ENCODE peak calls at places on chromosomes 7 and 10, in five cellular contexts. One of them, this sample, is unnamed.

GRCh38 chr10:94546616-94547175 is 1.1 kb downstream of the HELLS start:
- DNase-seq in K562: no peak
- DNase-seq in SK-N-SH: peak
- DNase-seq in HCT116: no peak
- DNase-seq in GM12878: peak
- DNase-seq in this sample: no peak

GRCh38 chr10:128147669-128148068 is 21.4 kb upstream of the MKI67 start:
- DNase-seq in HCT116: no peak
- DNase-seq in K562: no peak
- DNase-seq in GM12878: no peak
- DNase-seq in SK-N-SH: no peak
- DNase-seq in this sample: peak

GRCh38 chr7:35485436-35485835 is 209.5 kb downstream of the HERPUD2 start:
- DNase-seq in K562: no peak
- DNase-seq in GM12878: no peak
- DNase-seq in HCT116: no peak
- DNase-seq in SK-N-SH: no peak
- DNase-seq in this sample: no peak

GRCh38 chr7:117480978-117481377 is 1.2 kb downstream of the CFTR start:
- DNase-seq in HCT116: no peak
- DNase-seq in K562: no peak
- DNase-seq in SK-N-SH: no peak
- DNase-seq in GM12878: no peak
- DNase-seq in this sample: no peak

GRCh38 chr10:97520978-97521761 is 22.4 kb downstream of the UBTD1 start:
- DNase-seq in HCT116: no peak
- DNase-seq in GM12878: no peak
- DNase-seq in SK-N-SH: no peak
- DNase-seq in K562: no peak
- DNase-seq in this sample: no peak

GRCh38 chr10:13734151-13734550 is 147.4 kb downstream of the PRPF18 start:
- DNase-seq in SK-N-SH: no peak
- DNase-seq in K562: no peak
- DNase-seq in GM12878: no peak
- DNase-seq in HCT116: no peak
- DNase-seq in this sample: no peak

GRCh38 chr7:100974021-100974420 is 4.7 kb downstream of the MUC12 start:
- DNase-seq in K562: no peak
- DNase-seq in HCT116: no peak
- DNase-seq in GM12878: no peak
- DNase-seq in SK-N-SH: no peak
- DNase-seq in this sample: no peak

GRCh38 chr10:86967481-86967941 is 771 bp upstream of the ADIRF start:
- DNase-seq in GM12878: no peak
- DNase-seq in K562: no peak
- DNase-seq in HCT116: no peak
- DNase-seq in SK-N-SH: no peak
- DNase-seq in this sample: no peak

GRCh38 chr10:87053121-87053520 is 33.0 kb downstream of the FAM25A start:
- DNase-seq in GM12878: no peak
- DNase-seq in HCT116: no peak
- DNase-seq in K562: no peak
- DNase-seq in SK-N-SH: peak
- DNase-seq in this sample: no peak

GRCh38 chr10:43259248-43259980 is 7.5 kb downstream of the RASGEF1A start:
- DNase-seq in HCT116: no peak
- DNase-seq in K562: no peak
- DNase-seq in SK-N-SH: peak
- DNase-seq in GM12878: no peak
- DNase-seq in this sample: no peak

GRCh38 chr10:68516766-68517165 is 10.6 kb downstream of the SLC25A16 start:
- DNase-seq in SK-N-SH: peak
- DNase-seq in GM12878: no peak
- DNase-seq in K562: no peak
- DNase-seq in HCT116: no peak
- DNase-seq in this sample: no peak

GRCh38 chr7:117623606-117624005 is 143.8 kb downstream of the CFTR start:
- DNase-seq in SK-N-SH: no peak
- DNase-seq in HCT116: no peak
- DNase-seq in GM12878: no peak
- DNase-seq in K562: no peak
- DNase-seq in this sample: no peak

GRCh38 chr10:34906021-34906965 is 91.2 kb upstream of the PARD3 start:
- DNase-seq in GM12878: no peak
- DNase-seq in K562: no peak
- DNase-seq in HCT116: no peak
- DNase-seq in SK-N-SH: peak
- DNase-seq in this sample: no peak

GRCh38 chr7:94540428-94540827 is 30.8 kb downstream of the CASD1 start:
- DNase-seq in GM12878: no peak
- DNase-seq in HCT116: no peak
- DNase-seq in K562: no peak
- DNase-seq in SK-N-SH: no peak
- DNase-seq in this sample: no peak

GRCh38 chr10:101066146-101066889 is 4.5 kb downstream of the KAZALD1 start:
- DNase-seq in HCT116: peak
- DNase-seq in SK-N-SH: peak
- DNase-seq in GM12878: no peak
- DNase-seq in K562: peak
- DNase-seq in this sample: no peak

GRCh38 chr7:31051598-31052503 is at the start of gene ADCYAP1R1:
- DNase-seq in K562: no peak
- DNase-seq in GM12878: no peak
- DNase-seq in SK-N-SH: peak
- DNase-seq in HCT116: no peak
- DNase-seq in this sample: no peak

GRCh38 chr7:143369678-143370651 is 7.5 kb upstream of the FAM131B start:
- DNase-seq in SK-N-SH: no peak
- DNase-seq in K562: no peak
- DNase-seq in HCT116: no peak
- DNase-seq in GM12878: no peak
- DNase-seq in this sample: no peak

GRCh38 chr7:32299133-32299702 is 191.0 kb downstream of the LSM5 start:
- DNase-seq in GM12878: no peak
- DNase-seq in K562: no peak
- DNase-seq in HCT116: no peak
- DNase-seq in SK-N-SH: no peak
- DNase-seq in this sample: no peak

GRCh38 chr10:113142601-113143000 is 192.6 kb downstream of the TCF7L2 start:
- DNase-seq in GM12878: no peak
- DNase-seq in K562: no peak
- DNase-seq in HCT116: no peak
- DNase-seq in SK-N-SH: no peak
- DNase-seq in this sample: no peak

GRCh38 chr7:34354906-34355305 is 303.1 kb upstream of the NPSR1 start:
- DNase-seq in GM12878: no peak
- DNase-seq in HCT116: no peak
- DNase-seq in K562: no peak
- DNase-seq in SK-N-SH: no peak
- DNase-seq in this sample: no peak

GRCh38 chr7:55053651-55054226 is 34.9 kb downstream of the EGFR start:
- DNase-seq in K562: no peak
- DNase-seq in HCT116: no peak
- DNase-seq in GM12878: no peak
- DNase-seq in SK-N-SH: no peak
- DNase-seq in this sample: no peak

GRCh38 chr7:101696-102376 is 90.5 kb upstream of the FAM20C start:
- DNase-seq in K562: no peak
- DNase-seq in HCT116: no peak
- DNase-seq in GM12878: no peak
- DNase-seq in SK-N-SH: no peak
- DNase-seq in this sample: no peak

GRCh38 chr10:1203704-1204103 is 147.5 kb downstream of the WDR37 start:
- DNase-seq in GM12878: no peak
- DNase-seq in HCT116: no peak
- DNase-seq in SK-N-SH: no peak
- DNase-seq in K562: no peak
- DNase-seq in this sample: no peak

GRCh38 chr10:1205450-1206030 is 149.4 kb downstream of the WDR37 start:
- DNase-seq in SK-N-SH: no peak
- DNase-seq in K562: no peak
- DNase-seq in GM12878: no peak
- DNase-seq in HCT116: no peak
- DNase-seq in this sample: no peak

GRCh38 chr10:1203216-1203615 is 147.0 kb downstream of the WDR37 start:
- DNase-seq in SK-N-SH: no peak
- DNase-seq in K562: no peak
- DNase-seq in GM12878: no peak
- DNase-seq in HCT116: no peak
- DNase-seq in this sample: no peak

GRCh38 chr10:1206101-1206500 is 149.9 kb downstream of the WDR37 start:
- DNase-seq in GM12878: no peak
- DNase-seq in HCT116: no peak
- DNase-seq in K562: no peak
- DNase-seq in SK-N-SH: no peak
- DNase-seq in this sample: no peak

DNA sequence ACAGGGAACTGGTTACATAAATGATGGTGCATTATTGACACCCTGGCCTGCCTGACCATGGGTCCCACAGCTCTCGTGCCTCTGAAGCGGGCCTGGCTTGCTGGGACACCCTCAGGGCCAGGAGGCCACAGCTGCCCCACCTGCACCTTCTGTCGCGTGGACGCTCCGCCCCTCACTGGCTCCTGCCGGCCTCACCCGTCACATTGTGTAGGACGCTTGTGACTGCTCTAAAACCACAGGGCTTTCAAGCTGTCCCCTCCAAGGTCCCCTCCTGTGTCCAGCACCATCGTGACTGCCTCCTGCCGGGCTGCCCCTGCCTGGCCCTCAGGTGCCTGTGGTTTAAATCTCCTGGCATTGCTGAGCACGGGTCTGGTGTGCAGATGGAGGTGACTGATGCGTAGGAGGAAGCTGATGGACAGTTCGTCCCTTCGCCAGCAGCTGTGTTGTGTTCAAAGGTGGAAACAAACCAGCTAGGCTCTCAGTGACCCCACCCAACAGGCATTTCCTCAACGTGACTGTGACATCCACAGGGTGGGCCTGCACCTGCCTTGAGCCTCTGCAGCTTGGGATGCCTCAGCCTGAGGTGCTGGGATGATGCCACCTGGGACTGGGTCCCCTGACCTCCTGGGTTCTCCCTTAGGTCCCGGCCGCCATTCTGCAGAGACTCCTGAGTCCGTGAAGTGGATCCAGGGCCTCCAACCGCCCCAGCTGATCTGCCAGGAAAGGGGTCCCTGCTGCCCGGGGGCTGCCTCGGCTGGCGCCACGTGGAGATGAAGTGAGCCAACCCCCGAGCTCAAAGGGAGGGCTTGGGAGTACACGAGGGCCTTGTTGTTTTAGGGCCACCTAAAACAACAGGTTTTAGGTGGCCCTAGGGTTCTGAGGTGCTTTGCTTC is 148.5 kb downstream of the WDR37 start:
- DNase-seq in HCT116: no peak
- DNase-seq in GM12878: no peak
- DNase-seq in K562: no peak
- DNase-seq in SK-N-SH: no peak
- DNase-seq in this sample: no peak
- H3K9ac ChIP-seq in HCT116: no peak
- H3K9ac ChIP-seq in GM12878: no peak
- H3K9ac ChIP-seq in K562: no peak
- H3K9ac ChIP-seq in SK-N-SH: no peak
- H3K9ac ChIP-seq in this sample: no peak

DNA sequence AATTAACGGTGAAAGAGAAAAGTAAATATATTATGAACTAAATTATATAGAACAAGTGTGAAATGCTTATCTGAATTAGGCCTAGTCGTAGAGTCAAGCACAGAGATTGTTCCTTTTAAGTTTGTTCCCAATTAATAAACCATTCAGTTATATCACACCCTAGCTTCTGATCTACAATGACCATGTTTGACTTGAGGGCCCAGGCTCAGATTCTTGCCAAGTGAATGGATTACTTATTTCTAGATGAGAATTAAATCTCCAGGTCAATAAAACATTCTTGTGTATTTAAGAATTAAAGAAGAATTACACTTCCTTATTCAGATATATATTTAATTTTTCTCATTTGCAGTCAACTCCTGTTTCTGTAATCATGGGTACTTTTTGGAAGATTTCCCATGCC is 37.4 kb upstream of the ARL4A start:
- DNase-seq in GM12878: no peak
- DNase-seq in HCT116: no peak
- DNase-seq in K562: no peak
- DNase-seq in SK-N-SH: no peak
- DNase-seq in this sample: no peak
- TF ChIP-seq POLR2AphosphoS5 in GM12878: no peak
- TF ChIP-seq POLR2AphosphoS5 in HCT116: no peak
- TF ChIP-seq POLR2AphosphoS5 in K562: no peak
- TF ChIP-seq POLR2AphosphoS5 in SK-N-SH: no peak
- TF ChIP-seq POLR2AphosphoS5 in this sample: no peak

DNA sequence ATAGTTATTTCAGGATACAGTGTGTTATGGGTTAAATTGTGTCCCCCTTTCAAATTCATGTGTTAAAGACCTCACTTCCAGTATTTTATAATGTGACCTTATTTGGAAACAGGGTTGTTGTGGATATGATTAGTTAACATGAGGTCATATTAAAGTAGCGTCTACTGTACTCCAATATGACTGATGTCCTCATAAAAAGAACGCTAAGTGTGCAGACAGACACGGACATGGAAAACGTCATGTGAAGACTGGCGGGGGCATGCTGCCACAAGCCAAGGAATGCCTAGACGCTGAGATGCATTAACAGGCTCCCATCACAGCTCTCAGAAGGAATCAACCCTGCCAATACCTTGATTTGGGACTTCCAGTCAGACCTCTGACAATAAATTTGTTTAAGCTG is 1.5 kb upstream of the WDR37 start:
- DNase-seq in K562: no peak
- DNase-seq in HCT116: no peak
- DNase-seq in SK-N-SH: no peak
- DNase-seq in GM12878: no peak
- DNase-seq in this sample: no peak
- H3K9ac ChIP-seq in K562: no peak
- H3K9ac ChIP-seq in HCT116: no peak
- H3K9ac ChIP-seq in SK-N-SH: peak
- H3K9ac ChIP-seq in GM12878: no peak
- H3K9ac ChIP-seq in this sample: no peak

GRCh38 chr7:155646669-155647068 is 2.2 kb downstream of the RBM33 start:
- DNase-seq in HCT116: no peak
- DNase-seq in K562: no peak
- DNase-seq in SK-N-SH: no peak
- DNase-seq in GM12878: no peak
- DNase-seq in this sample: no peak

GRCh38 chr7:155645652-155646051 is 1.2 kb downstream of the RBM33 start:
- DNase-seq in SK-N-SH: no peak
- DNase-seq in GM12878: no peak
- DNase-seq in K562: no peak
- DNase-seq in HCT116: no peak
- DNase-seq in this sample: no peak

GRCh38 chr7:155643804-155644177 is 670 bp upstream of the RBM33 start:
- DNase-seq in GM12878: no peak
- DNase-seq in HCT116: no peak
- DNase-seq in K562: no peak
- DNase-seq in SK-N-SH: no peak
- DNase-seq in this sample: no peak

GRCh38 chr7:155644971-155645509 is 579 bp downstream of the RBM33 start:
- DNase-seq in SK-N-SH: peak
- DNase-seq in GM12878: no peak
- DNase-seq in HCT116: no peak
- DNase-seq in K562: peak
- DNase-seq in this sample: no peak

GRCh38 chr7:155644178-155644970 is at the start of gene RBM33:
- DNase-seq in SK-N-SH: peak
- DNase-seq in K562: peak
- DNase-seq in GM12878: peak
- DNase-seq in HCT116: peak
- DNase-seq in this sample: peak
- TF ChIP-seq POLR2AphosphoS5 in SK-N-SH: peak
- TF ChIP-seq POLR2AphosphoS5 in K562: peak
- TF ChIP-seq POLR2AphosphoS5 in GM12878: peak
- TF ChIP-seq POLR2AphosphoS5 in HCT116: peak
- TF ChIP-seq POLR2AphosphoS5 in this sample: peak

GRCh38 chr7:122148878-122149277 is 4.8 kb upstream of the AASS start:
- DNase-seq in GM12878: no peak
- DNase-seq in HCT116: no peak
- DNase-seq in SK-N-SH: no peak
- DNase-seq in K562: no peak
- DNase-seq in this sample: no peak
- H3K9ac ChIP-seq in GM12878: no peak
- H3K9ac ChIP-seq in HCT116: no peak
- H3K9ac ChIP-seq in SK-N-SH: no peak
- H3K9ac ChIP-seq in K562: no peak
- H3K9ac ChIP-seq in this sample: no peak

This sample was measured in SK-N-MC.